ENCODE peak calls at places on chromosomes 12 and 14, in ten cellular contexts. T, C, F, B, X, L, V, I, D and M are unnamed samples.

GRCh38 chr14:68173227-68173972 is 353.8 kb downstream of the RAD51B start:
- DNase-seq in F (no peak), V (no peak), L (no peak), B (no peak), C (no peak), D (no peak), X (no peak), T (no peak), I (no peak), M (no peak)

GRCh38 chr14:31829256-31829923 is 247.7 kb upstream of the ARHGAP5 start:
- DNase-seq in V (peak; percentile 4), C (no peak), B (no peak), D (peak; percentile 20), L (no peak), I (no peak), X (no peak), F (no peak), T (no peak), M (no peak)

GRCh38 chr14:96497087-96497486 is 5.1 kb upstream of the PAPOLA start:
- DNase-seq in F (no peak), X (no peak), D (no peak), V (no peak), C (no peak), I (no peak), T (no peak), L (no peak), B (no peak), M (no peak)

GRCh38 chr14:85762523-85762922 is 232.6 kb downstream of the FLRT2 start:
- DNase-seq in C (no peak), X (no peak), F (no peak), D (no peak), V (no peak), B (no peak), I (no peak), T (no peak), L (no peak), M (no peak)

GRCh38 chr12:51217968-51218606 is at the start of gene POU6F1:
- DNase-seq in I (peak; percentile 88), V (peak; percentile 96), L (no peak), C (peak; percentile 57), F (peak; percentile 74), T (peak; percentile 57), B (peak; percentile 25), X (peak; percentile 84), D (peak; percentile 77), M (peak; percentile 72)

GRCh38 chr12:46400406-46400805 is 27.8 kb upstream of the SLC38A2 start:
- DNase-seq in F (no peak), X (no peak), T (no peak), D (no peak), L (no peak), B (no peak), I (no peak), V (no peak), C (no peak), M (no peak)

GRCh38 chr12:4564819-4565218 is 2.8 kb downstream of the DYRK4 start:
- DNase-seq in D (no peak), B (peak; percentile 20), L (no peak), I (no peak), T (no peak), V (no peak), C (no peak), F (no peak), X (no peak), M (no peak)

GRCh38 chr12:121942145-121942718 is 23.8 kb downstream of the CFAP251 start:
- DNase-seq in F (no peak), T (no peak), D (no peak), V (no peak), C (no peak), X (no peak), I (no peak), L (no peak), B (no peak), M (no peak)

GRCh38 chr12:131092911-131093901 is 139.5 kb downstream of the ADGRD1 start:
- DNase-seq in F (peak; percentile 65), T (no peak), B (peak; percentile 98), L (no peak), C (no peak), V (no peak), X (peak; percentile 10), I (peak; percentile 54), D (no peak), M (no peak)

GRCh38 chr12:131390408-131391100 is 320.3 kb upstream of the SFSWAP start:
- DNase-seq in L (peak; percentile 78), I (no peak), F (no peak), T (no peak), B (no peak), X (no peak), D (peak; percentile 41), C (no peak), V (no peak), M (no peak)

GRCh38 chr14:46018846-46019420 is 632.6 kb downstream of the RPL10L start:
- DNase-seq in T (no peak), C (no peak), F (no peak), L (no peak), D (no peak), V (no peak), B (no peak), X (no peak), I (no peak), M (no peak)

GRCh38 chr14:95011449-95012020 is 145.8 kb downstream of the DICER1 start:
- DNase-seq in D (no peak), L (no peak), I (peak; percentile 75), T (no peak), F (no peak), C (no peak), V (no peak), B (no peak), X (no peak), M (no peak)

GRCh38 chr14:63782683-63783389 is 55.0 kb upstream of the SGPP1 start:
- DNase-seq in I (no peak), C (no peak), X (no peak), L (no peak), V (no peak), B (no peak), T (no peak), F (no peak), D (no peak), M (no peak)

GRCh38 chr14:63777024-63777423 is 49.2 kb upstream of the SGPP1 start:
- DNase-seq in C (peak; percentile 32), V (no peak), I (no peak), T (no peak), F (no peak), B (no peak), X (no peak), D (peak; percentile 8), L (no peak), M (no peak)

GRCh38 chr14:63781686-63782085 is 53.8 kb upstream of the SGPP1 start:
- DNase-seq in F (no peak), I (no peak), D (peak; percentile 8), L (no peak), V (no peak), X (no peak), C (peak; percentile 23), T (no peak), B (no peak), M (no peak)
- TF ChIP-seq EP300 in F (no peak), I (no peak), D (no peak), L (no peak), V (no peak), X (no peak), C (no peak), T (no peak), B (no peak), M (no peak)

GRCh38 chr14:77111021-77111420 is 13.0 kb downstream of the CIPC start:
- DNase-seq in C (no peak), D (no peak), L (no peak), V (no peak), X (no peak), I (peak; percentile 70), T (no peak), B (no peak), F (no peak), M (peak; percentile 77)
- H3K27ac ChIP-seq in C (no peak overlapping the region), D (no peak overlapping the region), L (peak overlapping the region; percentile 55), V (no peak overlapping the region), X (peak overlapping the region; percentile 45), I (peak overlapping the region; percentile 79), T (peak overlapping the region; percentile 100), B (no peak overlapping the region), F (peak overlapping the region; percentile 71), M (peak overlapping the region; percentile 81)

GRCh38 chr12:118042091-118042490 is 18.9 kb downstream of the WSB2 start:
- DNase-seq in B (no peak), D (no peak), C (no peak), X (no peak), F (no peak), V (no peak), L (no peak), I (no peak), T (no peak), M (no peak)

GRCh38 chr12:118034429-118035193 is 18.1 kb downstream of the RFC5 start:
- DNase-seq in B (no peak), V (peak; percentile 54), D (peak; percentile 73), C (peak; percentile 56), F (peak; percentile 25), T (no peak), I (no peak), L (no peak), X (no peak), M (no peak)

GRCh38 chr12:118035194-118036041 is 18.9 kb downstream of the RFC5 start:
- DNase-seq in B (peak; percentile 90), F (peak; percentile 16), C (no peak), L (no peak), D (peak; percentile 62), V (peak; percentile 27), T (no peak), I (no peak), X (no peak), M (no peak)

GRCh38 chr12:118036672-118037411 is 20.3 kb downstream of the RFC5 start:
- DNase-seq in D (no peak), B (no peak), T (no peak), F (no peak), C (no peak), L (no peak), I (no peak), V (no peak), X (no peak), M (no peak)

DNA sequence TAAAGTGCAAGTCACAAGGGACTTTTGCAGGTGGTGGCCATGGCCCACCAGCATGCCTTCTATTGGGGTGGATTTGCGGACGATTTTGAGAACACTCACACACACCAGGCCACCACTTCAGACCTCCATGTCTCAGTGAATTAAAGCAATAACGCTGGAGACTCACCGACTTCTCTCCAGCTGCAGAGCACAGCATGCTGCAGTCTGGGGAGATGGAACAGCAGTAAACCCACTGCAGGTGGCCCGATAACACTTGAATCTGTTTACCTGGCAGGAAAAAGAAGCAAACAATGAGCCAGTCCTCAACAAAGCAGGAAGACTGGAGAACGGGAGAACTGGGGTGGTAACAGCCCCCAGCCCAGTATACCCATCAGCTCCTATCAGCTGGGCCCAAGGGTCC is 21.6 kb downstream of the RFC5 start:
- DNase-seq in B (no peak), F (no peak), D (no peak), X (no peak), V (no peak), T (no peak), C (no peak), L (no peak), I (no peak), M (no peak)
- TF ChIP-seq EP300 in B (no peak), F (no peak), D (no peak), X (no peak), V (no peak), T (no peak), C (no peak), L (no peak), I (no peak), M (no peak)

DNA sequence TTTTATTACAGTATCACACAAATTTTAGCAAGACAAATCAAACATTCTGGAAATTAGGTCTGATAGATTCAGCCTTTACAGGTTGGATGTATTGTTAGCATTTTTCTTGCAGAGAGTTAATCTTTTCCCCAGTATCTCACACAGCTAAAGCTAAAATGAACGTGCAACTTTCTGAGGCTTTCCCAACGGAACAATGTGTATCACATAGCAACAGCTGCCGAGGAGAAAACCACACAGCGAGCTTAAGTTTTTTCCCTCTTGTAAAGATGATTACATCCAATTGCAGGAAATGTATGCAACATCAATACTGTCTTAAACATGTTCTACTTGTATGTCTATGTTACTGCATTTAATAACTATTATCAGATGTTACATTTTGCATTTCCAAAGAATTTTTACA is 182.2 kb downstream of the CCDC59 start:
- DNase-seq in F (no peak), T (no peak), I (no peak), L (no peak), D (no peak), X (no peak), B (no peak), C (no peak), V (no peak), M (no peak)
- H3K27ac ChIP-seq in F (no peak overlapping the region), T (no peak overlapping the region), I (no peak overlapping the region), L (no peak overlapping the region), D (no peak overlapping the region), X (no peak overlapping the region), B (no peak overlapping the region), C (no peak overlapping the region), V (no peak overlapping the region), M (no peak overlapping the region)